ENCODE peak calls at places on chromosomes 5 and 9, in seven cellular contexts. Y, D, R, C, H, E and T are unnamed samples.

GRCh38 chr9:129252937-129253819 is 75.1 kb upstream of the IER5L start:
- DNase-seq in E (peak), Y (no peak), C (no peak), H (no peak), R (no peak), D (no peak), T (peak)

GRCh38 chr9:105881654-105882349 is 187.5 kb downstream of the TMEM38B start:
- DNase-seq in E (peak), H (peak), Y (peak), R (peak), D (no peak), C (peak), T (peak)

GRCh38 chr5:169534311-169534880 is 49.2 kb upstream of the SPDL1 start:
- DNase-seq in D (no peak), R (no peak), Y (no peak), C (no peak), E (no peak), H (no peak), T (no peak)

GRCh38 chr9:36823934-36824333 is 210.1 kb downstream of the PAX5 start:
- DNase-seq in C (no peak), Y (no peak), E (no peak), R (no peak), D (no peak), H (no peak), T (no peak)

GRCh38 chr9:81371824-81372223 is 317.5 kb downstream of the TLE1 start:
- DNase-seq in D (no peak), R (no peak), C (no peak), H (no peak), E (no peak), Y (no peak), T (no peak)

GRCh38 chr9:33140406-33141360 is 26.5 kb downstream of the B4GALT1 start:
- DNase-seq in H (no peak), C (no peak), R (no peak), E (no peak), Y (no peak), D (no peak), T (no peak)

GRCh38 chr5:56585973-56586740 is 229.2 kb upstream of the MAP3K1 start:
- DNase-seq in Y (no peak), R (no peak), C (peak), H (no peak), D (no peak), E (no peak), T (no peak)

GRCh38 chr9:6413365-6414263 is 615 bp downstream of the UHRF2 start:
- DNase-seq in R (no peak), E (no peak), Y (no peak), C (no peak), H (peak), D (peak), T (no peak)

DNA sequence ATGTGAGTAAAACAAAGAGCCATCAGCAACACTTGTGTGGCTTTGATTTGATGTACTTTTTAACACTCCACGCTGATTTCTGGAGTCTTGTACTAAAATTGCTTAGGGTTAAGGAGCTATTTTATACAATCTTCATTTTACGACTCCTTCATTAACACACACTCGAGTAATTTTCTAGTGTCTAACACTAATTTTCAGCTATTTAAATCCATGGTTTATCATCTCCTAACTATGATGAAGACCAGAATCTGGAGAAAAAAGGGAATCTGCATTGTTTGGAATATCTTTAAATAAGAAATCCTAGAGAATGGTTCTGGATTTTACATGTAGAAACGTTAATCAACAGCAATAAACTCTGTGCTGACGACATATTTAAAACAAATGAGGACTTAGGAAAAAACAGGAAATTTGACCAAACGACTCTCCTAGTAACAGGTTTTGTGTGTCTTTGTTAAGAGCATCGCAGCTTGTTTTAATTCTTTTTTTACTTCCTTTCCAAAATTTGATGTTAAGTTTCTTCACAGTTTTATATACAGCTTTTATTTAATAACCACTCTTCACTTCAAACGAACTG is 138.4 kb downstream of the AOPEP start:
- DNase-seq in D (no peak), R (no peak), C (no peak), E (no peak), H (no peak), Y (no peak), T (no peak)
- H3K27ac ChIP-seq in D (peak), R (peak), C (no peak), E (no peak), H (peak), Y (no peak), T (no peak)

GRCh38 chr9:124293712-124294504 is 36.2 kb downstream of the NEK6 start:
- DNase-seq in H (no peak), E (no peak), R (no peak), Y (peak), D (no peak), C (no peak), T (no peak)
- H3K27ac ChIP-seq in H (no peak), E (no peak), R (no peak), Y (peak), D (no peak), C (no peak), T (no peak)

GRCh38 chr5:79070002-79070567 is 518 bp downstream of the BHMT2 start:
- DNase-seq in E (peak), H (no peak), R (no peak), Y (no peak), D (no peak), C (peak), T (no peak)

GRCh38 chr5:79074641-79075040 is 5.1 kb downstream of the BHMT2 start:
- DNase-seq in C (peak), D (no peak), Y (peak), H (no peak), R (no peak), E (peak), T (no peak)

DNA sequence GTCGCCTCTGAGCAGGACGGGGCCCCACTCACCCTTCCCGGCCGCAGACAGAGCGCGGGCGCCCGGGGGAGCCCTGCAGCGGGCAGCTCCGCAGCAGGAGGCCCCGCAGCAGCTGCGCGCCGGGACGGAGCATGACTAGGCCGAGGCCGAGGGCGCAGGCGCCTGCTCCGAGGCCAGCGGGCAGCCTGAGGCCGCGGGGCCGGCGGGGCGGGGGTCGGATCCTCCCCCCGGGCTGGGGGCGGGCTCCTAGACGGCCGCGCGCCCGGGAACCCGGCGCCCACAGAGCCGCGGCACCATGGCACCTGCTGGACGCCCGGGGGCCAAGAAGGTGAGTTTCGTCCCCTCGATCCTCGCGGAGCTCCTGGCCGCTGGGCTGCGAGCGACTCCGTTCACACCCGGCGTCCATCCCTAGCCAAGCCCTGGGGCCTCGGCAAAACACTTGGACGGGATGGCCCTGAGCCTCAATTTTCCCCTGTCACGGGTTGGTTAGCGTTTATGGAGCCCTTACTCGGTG is at the start of the genes BHMT2 and DMGDH:
- DNase-seq in R (no peak), E (peak), Y (no peak), D (peak), H (no peak), C (peak), T (no peak)
- H3K27ac ChIP-seq in R (peak), E (peak), Y (no peak), D (no peak), H (no peak), C (no peak), T (no peak)

DNA sequence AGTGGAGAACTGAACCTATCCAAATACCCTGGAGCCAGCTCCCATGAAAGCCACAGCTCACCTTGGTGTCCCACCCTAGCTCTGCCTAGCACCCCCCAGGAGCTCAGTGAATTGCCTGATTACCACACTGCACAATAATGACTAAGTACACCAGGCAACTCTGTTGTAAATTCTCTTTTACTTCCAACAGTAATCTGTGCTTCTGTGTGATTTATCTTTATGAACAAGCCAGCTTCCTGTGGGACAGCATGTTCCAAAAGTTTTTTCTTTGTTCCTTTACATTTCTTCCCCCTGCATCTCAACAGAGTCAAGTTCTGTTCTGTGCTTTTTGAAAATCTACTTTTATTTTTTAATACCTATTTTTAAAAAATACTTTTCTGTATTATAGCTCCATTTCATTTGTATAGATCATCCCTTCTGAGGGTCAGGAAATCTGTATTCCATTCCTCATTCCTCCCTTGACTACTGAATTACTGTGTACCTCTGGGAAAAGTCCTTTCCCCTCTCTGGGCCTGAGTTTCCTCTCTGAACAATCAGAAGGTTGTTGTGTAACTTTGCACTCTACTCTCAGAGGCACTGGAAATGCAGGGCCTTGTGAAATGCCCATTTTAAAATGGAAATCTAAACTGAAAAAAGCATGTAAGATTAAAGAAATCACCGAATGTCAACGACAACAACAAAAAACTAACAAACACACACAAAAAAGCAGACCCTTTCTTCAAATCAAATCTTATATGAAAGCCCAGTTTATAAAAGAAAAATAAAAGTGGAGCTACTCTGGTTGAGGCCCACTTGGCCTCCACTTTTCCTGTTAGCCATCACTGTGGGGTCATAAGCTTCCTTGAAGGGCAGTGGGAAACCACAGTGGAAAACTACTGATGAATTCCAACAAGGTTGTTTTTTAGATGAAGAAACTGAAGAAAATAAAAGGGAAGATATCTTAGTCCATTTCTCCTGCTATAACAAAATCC is 21.8 kb upstream of the GRPEL2 start:
- DNase-seq in R (no peak), H (no peak), D (no peak), E (peak), C (peak), Y (peak), T (no peak)
- H3K27ac ChIP-seq in R (no peak), H (peak), D (no peak), E (peak), C (no peak), Y (no peak), T (no peak)

GRCh38 chr5:132491368-132492364 is 1.1 kb upstream of the IRF1 start:
- DNase-seq in H (peak), R (no peak), Y (peak), D (peak), E (no peak), C (no peak), T (no peak)

GRCh38 chr5:132492386-132492785 is 1.8 kb upstream of the IRF1 start:
- DNase-seq in H (no peak), E (no peak), C (no peak), Y (peak), R (no peak), D (no peak), T (no peak)

GRCh38 chr5:132489051-132489770 is 1.4 kb downstream of the IRF1 start:
- DNase-seq in D (peak), C (no peak), Y (peak), H (peak), R (no peak), E (no peak), T (no peak)

GRCh38 chr5:132489871-132490483 is 596 bp downstream of the IRF1 start:
- DNase-seq in D (peak), Y (peak), C (peak), R (no peak), E (no peak), H (peak), T (peak)

GRCh38 chr5:132490484-132491367 is at the start of gene IRF1:
- DNase-seq in Y (peak), E (peak), R (no peak), H (peak), D (peak), C (peak), T (peak)
- H3K27ac ChIP-seq in Y (peak), E (peak), R (no peak), H (peak), D (peak), C (peak), T (peak)

GRCh38 chr5:149628846-149629388 is 47.6 kb downstream of the ARHGEF37 start:
- DNase-seq in D (no peak), C (no peak), E (no peak), Y (no peak), R (no peak), H (no peak), T (no peak)
- H3K27ac ChIP-seq in D (no peak), C (no peak), E (no peak), Y (no peak), R (no peak), H (no peak), T (no peak)

GRCh38 chr5:107413754-107414153 is 257.0 kb downstream of the EFNA5 start:
- DNase-seq in E (no peak), H (no peak), C (no peak), D (no peak), Y (no peak), R (no peak), T (no peak)
- H3K27ac ChIP-seq in E (no peak), H (no peak), C (no peak), D (no peak), Y (no peak), R (no peak), T (no peak)